ENCODE peak calls at places on chromosomes 13 and 19, in six cellular contexts. W is activated T-cell treated with anti-CD3 and anti-CD28 coated beads, Interleukin-2, amount 50 U/mL, for 72 hours; K is cardiac muscle cell; T is NCI-H524; U is stimulated activated CD4-positive, alpha-beta T cell treated with anti-CD3 and anti-CD28 coated beads, Interleukin-2, amount 100 ng/mL, for 24 hours; R is GM12864. F is an unnamed sample.

GRCh38 chr13:113024466-113024865 is 55.5 kb downstream of the MCF2L start:
- DNase-seq in W (no peak), K (no peak), T (no peak), U (no peak), R (no peak), F (no peak)

GRCh38 chr19:14030997-14031718 is 404 bp upstream of the IL27RA start:
- DNase-seq in W (no peak), K (no peak), T (no peak), U (no peak), R (no peak), F (no peak)

GRCh38 chr13:108220042-108220441 is 1.9 kb downstream of the ABHD13 start:
- DNase-seq in W (no peak), K (no peak), T (no peak), U (peak; percentile 25), R (no peak), F (no peak)

GRCh38 chr19:29530549-29531457 is 5.0 kb downstream of the VSTM2B start:
- DNase-seq in W (no peak), K (no peak), T (no peak), U (no peak), R (no peak), F (no peak)

GRCh38 chr13:46728777-46729176 is 68.2 kb downstream of the ESD start:
- DNase-seq in W (peak; percentile 16), K (no peak), T (no peak), U (no peak), R (peak; percentile 7), F (peak; percentile 67)

GRCh38 chr13:75829874-75830273 is 193.7 kb downstream of the LMO7 start:
- DNase-seq in W (no peak), K (no peak), T (no peak), U (no peak), R (no peak), F (no peak)

GRCh38 chr19:3618144-3618810 is 8.3 kb downstream of the CACTIN start:
- DNase-seq in W (peak; percentile 63), K (peak; percentile 67), T (no peak), U (peak; percentile 66), R (no peak), F (peak; percentile 97)

GRCh38 chr19:49338691-49339363 is 3.6 kb downstream of the CD37 start:
- DNase-seq in W (no peak), K (peak; percentile 65), T (no peak), U (peak; percentile 30), R (no peak), F (peak; percentile 94)

GRCh38 chr13:31807090-31807541 is 67.8 kb downstream of the RXFP2 start:
- DNase-seq in W (no peak), K (peak; percentile 52), T (no peak), U (peak; percentile 23), R (no peak), F (no peak)

F was measured in iPS-NIHi11.